ENCODE peak calls at places on chromosomes 3 and 15, in seven cellular contexts. Z is endothelial cell; H is NCI-H1105 treated with DMSO at 0.1 percent for 48 hours; X is activated naive CD8-positive, alpha-beta T cell treated with anti-CD3 and anti-CD28 coated beads for 36 hours; T is neural crest cell; D is posterior vena cava; A is GM12892. Y is an unnamed sample.

GRCh38 chr15:84034831-84035753 is 200.5 kb upstream of the GOLGA6L4 start:
- DNase-seq in Z (peak), H (no peak), X (no peak), T (no peak), D (no peak), A (no peak), Y (no peak)

GRCh38 chr3:66454464-66454859 is 46.4 kb downstream of the LRIG1 start:
- DNase-seq in Z (no peak), H (no peak), X (no peak), T (no peak), D (no peak), A (no peak), Y (no peak)

GRCh38 chr15:67224889-67225288 is 29.6 kb downstream of the AAGAB start:
- DNase-seq in Z (no peak), H (no peak), X (no peak), T (no peak), D (no peak), A (no peak), Y (no peak)

GRCh38 chr15:61893146-61893545 is 167.1 kb downstream of the VPS13C start:
- DNase-seq in Z (no peak), H (no peak), X (no peak), T (no peak), D (no peak), A (no peak), Y (no peak)

GRCh38 chr15:66705277-66705927 is 3.4 kb downstream of the SMAD6 start:
- DNase-seq in Z (no peak), H (no peak), X (no peak), T (no peak), D (no peak), A (no peak), Y (no peak)

GRCh38 chr15:90871716-90872480 is 3.5 kb downstream of the FURIN start:
- DNase-seq in Z (no peak), H (no peak), X (peak), T (no peak), D (no peak), A (peak), Y (peak)

GRCh38 chr15:76184640-76185020 is 124.8 kb downstream of the TMEM266 start:
- DNase-seq in Z (no peak), H (no peak), X (no peak), T (no peak), D (no peak), A (no peak), Y (no peak)

GRCh38 chr3:99542771-99543518 is 95.4 kb upstream of the COL8A1 start:
- DNase-seq in Z (no peak), H (no peak), X (no peak), T (no peak), D (no peak), A (no peak), Y (no peak)

GRCh38 chr3:125958511-125959316 is 10.3 kb upstream of the ROPN1B start:
- DNase-seq in Z (no peak), H (no peak), X (no peak), T (no peak), D (no peak), A (no peak), Y (no peak)

GRCh38 chr15:56817266-56817665 is 84.0 kb upstream of the ZNF280D start:
- DNase-seq in Z (no peak), H (no peak), X (no peak), T (no peak), D (no peak), A (no peak), Y (no peak)

GRCh38 chr3:52529376-52530333 is 4.0 kb downstream of the NT5DC2 start:
- DNase-seq in Z (peak), H (no peak), X (no peak), T (no peak), D (peak), A (no peak), Y (no peak)

GRCh38 chr15:77531191-77532000 is 101.3 kb downstream of the LINGO1 start:
- DNase-seq in Z (no peak), H (no peak), X (no peak), T (no peak), D (peak), A (no peak), Y (no peak)

GRCh38 chr15:25787855-25788521 is 75.1 kb downstream of the ATP10A start:
- DNase-seq in Z (no peak), H (no peak), X (no peak), T (no peak), D (peak), A (no peak), Y (no peak)